ENCODE peak calls at places on chromosome 6, in five cellular contexts. M, I, P, K and Z are unnamed samples.

GRCh38 chr6:156963712-156964700 is 186.8 kb downstream of the ARID1B start:
- DNase-seq in M (peak; percentile 28), P (no peak), I (peak; percentile 73), K (no peak), Z (no peak)

GRCh38 chr6:145295746-145296145 is 439.6 kb downstream of the EPM2A start:
- DNase-seq in M (no peak), K (no peak), I (no peak), P (no peak), Z (no peak)

GRCh38 chr6:15663057-15663638 is 320 bp upstream of the DTNBP1 start:
- DNase-seq in I (no peak), K (peak; percentile 79), P (no peak), M (peak; percentile 83), Z (peak; percentile 82)

GRCh38 chr6:136608991-136609390 is 58.8 kb upstream of the MAP7 start:
- DNase-seq in I (no peak), P (peak; percentile 48), M (no peak), K (no peak), Z (no peak)

GRCh38 chr6:40755749-40756452 is 168.7 kb upstream of the LRFN2 start:
- DNase-seq in I (no peak), M (peak; percentile 60), P (no peak), K (no peak), Z (no peak)

GRCh38 chr6:145557474-145557873 is 177.8 kb downstream of the EPM2A start:
- DNase-seq in P (no peak), M (no peak), I (no peak), K (no peak), Z (no peak)

GRCh38 chr6:144104898-144105487 is 9.6 kb upstream of the SF3B5 start:
- DNase-seq in I (no peak), K (no peak), M (peak; percentile 63), P (peak; percentile 77), Z (peak; percentile 83)

GRCh38 chr6:158642097-158642601 is 2.4 kb downstream of the DYNLT1 start:
- DNase-seq in K (no peak), P (no peak), M (peak; percentile 65), I (peak; percentile 90), Z (peak; percentile 74)

GRCh38 chr6:53124131-53124800 is 24.4 kb downstream of the GCM1 start:
- DNase-seq in K (no peak), M (no peak), P (no peak), I (no peak), Z (no peak)

GRCh38 chr6:45617441-45617840 is 239.7 kb upstream of the SUPT3H start:
- DNase-seq in K (no peak), I (no peak), M (no peak), P (peak; percentile 61), Z (peak; percentile 10)

GRCh38 chr6:17224056-17224455 is 57.1 kb upstream of the RBM24 start:
- DNase-seq in M (no peak), P (no peak), I (no peak), K (no peak), Z (no peak)

GRCh38 chr6:140636237-140636636 is 1261.8 kb upstream of the CITED2 start:
- DNase-seq in M (no peak), P (no peak), I (no peak), K (no peak), Z (no peak)

GRCh38 chr6:54717849-54718455 is 128.6 kb upstream of the FAM83B start:
- DNase-seq in I (no peak), P (peak; percentile 18), K (peak; percentile 27), M (peak; percentile 30), Z (peak; percentile 48)

GRCh38 chr6:3603443-3604130 is 146.7 kb upstream of the SLC22A23 start:
- DNase-seq in K (no peak), P (no peak), M (no peak), I (no peak), Z (peak; percentile 17)

GRCh38 chr6:169702640-169703246 is 817 bp downstream of the C6orf120 start:
- DNase-seq in P (no peak), I (no peak), K (peak; percentile 63), M (no peak), Z (no peak)

GRCh38 chr6:3484946-3485345 is 28.1 kb upstream of the SLC22A23 start:
- DNase-seq in K (no peak), P (no peak), I (no peak), M (no peak), Z (no peak)

GRCh38 chr6:87393026-87393622 is 14.6 kb upstream of the CFAP206 start:
- DNase-seq in K (peak; percentile 13), I (no peak), P (peak; percentile 57), M (peak; percentile 12), Z (peak; percentile 85)

GRCh38 chr6:134921980-134922313 is 28.0 kb downstream of the ALDH8A1 start:
- DNase-seq in P (no peak), K (no peak), I (no peak), M (no peak), Z (no peak)